ENCODE peak calls at places on chromosomes 2 and 18, in nine cellular contexts. D, Z, U, R, Y, A, L, T and H are unnamed samples.

GRCh38 chr18:22796069-22796468 is 137.1 kb upstream of the RBBP8 start:
- DNase-seq in D (no peak), Y (no peak), A (no peak), T (no peak), U (no peak), R (no peak), L (no peak), Z (peak; percentile 6), H (no peak)

GRCh38 chr2:25279091-25279651 is 62.6 kb downstream of the DNMT3A start:
- DNase-seq in D (peak; percentile 89), R (peak; percentile 83), A (peak; percentile 66), Y (peak; percentile 66), U (no peak), L (no peak), T (no peak), Z (no peak), H (peak; percentile 82)

GRCh38 chr2:104755026-104755856 is 98.7 kb upstream of the POU3F3 start:
- DNase-seq in D (no peak), A (no peak), R (peak; percentile 24), Y (no peak), L (no peak), Z (no peak), U (no peak), T (no peak), H (no peak)

GRCh38 chr18:48923746-48924580 is 26.8 kb downstream of the SMAD7 start:
- DNase-seq in L (no peak), T (peak; percentile 60), A (no peak), U (no peak), D (no peak), R (no peak), Z (peak; percentile 69), Y (no peak), H (no peak)

GRCh38 chr18:31493171-31493570 is 4.8 kb upstream of the DSG2 start:
- DNase-seq in D (no peak), R (no peak), T (no peak), Y (no peak), A (no peak), U (no peak), Z (no peak), L (no peak), H (no peak)

GRCh38 chr2:64592994-64593655 is 60.6 kb downstream of the SERTAD2 start:
- DNase-seq in T (no peak), U (no peak), A (peak; percentile 29), L (no peak), R (peak; percentile 77), Y (no peak), D (peak; percentile 82), Z (peak; percentile 21), H (peak; percentile 66)

GRCh38 chr2:49251766-49252165 is 97.5 kb upstream of the FSHR start:
- DNase-seq in R (no peak), L (no peak), U (no peak), Y (no peak), A (no peak), Z (peak; percentile 77), T (no peak), D (no peak), H (no peak)

GRCh38 chr2:73920577-73921545 is 5.8 kb upstream of the DGUOK start:
- DNase-seq in A (peak; percentile 25), T (peak; percentile 54), D (peak; percentile 89), L (peak; percentile 70), Y (peak; percentile 53), R (peak; percentile 21), U (peak; percentile 32), Z (peak; percentile 38), H (no peak)

GRCh38 chr18:702957-703659 is 9.3 kb downstream of the ENOSF1 start:
- DNase-seq in L (no peak), R (no peak), Y (no peak), Z (peak; percentile 91), U (no peak), T (no peak), D (no peak), A (peak; percentile 27), H (no peak)

GRCh38 chr2:105950521-105951389 is 206.0 kb downstream of the NCK2 start:
- DNase-seq in Y (no peak), A (no peak), U (no peak), R (no peak), T (no peak), D (no peak), L (no peak), Z (no peak), H (no peak)

GRCh38 chr2:62314291-62314690 is 118.4 kb downstream of the B3GNT2 start:
- DNase-seq in L (no peak), A (no peak), U (no peak), T (no peak), D (no peak), Y (no peak), R (no peak), Z (no peak), H (no peak)

GRCh38 chr2:50108245-50108644 is 923.7 kb downstream of the NRXN1 start:
- DNase-seq in T (no peak), Z (no peak), D (no peak), L (no peak), A (no peak), R (no peak), U (no peak), Y (no peak), H (no peak)

GRCh38 chr2:109103286-109103685 is 25.7 kb upstream of the SH3RF3 start:
- DNase-seq in U (no peak), Y (no peak), L (no peak), Z (no peak), D (no peak), T (no peak), R (no peak), A (no peak), H (no peak)

GRCh38 chr2:66432801-66433694 is 1.9 kb upstream of the MEIS1 start:
- DNase-seq in U (no peak), T (peak; percentile 58), D (peak; percentile 97), L (peak; percentile 95), Z (peak; percentile 98), R (peak; percentile 96), A (peak; percentile 94), Y (peak; percentile 70), H (peak; percentile 87)

GRCh38 chr2:1518891-1519530 is 105.7 kb downstream of the TPO start:
- DNase-seq in D (peak; percentile 45), Y (peak; percentile 60), U (no peak), L (no peak), R (no peak), Z (no peak), T (no peak), A (no peak), H (no peak)

GRCh38 chr2:192876698-192877097 is 682.0 kb upstream of the TMEFF2 start:
- DNase-seq in Y (no peak), L (no peak), R (no peak), D (no peak), T (no peak), U (no peak), Z (no peak), A (no peak), H (no peak)

GRCh38 chr2:240291337-240291751 is 144.1 kb upstream of the GPC1 start:
- DNase-seq in T (no peak), L (no peak), Y (no peak), A (no peak), U (no peak), R (no peak), D (no peak), Z (no peak), H (no peak)

GRCh38 chr2:74387346-74387745 is 7.2 kb upstream of the DCTN1 start:
- DNase-seq in A (no peak), R (no peak), Y (no peak), D (no peak), T (no peak), L (no peak), Z (peak; percentile 47), U (no peak), H (no peak)

GRCh38 chr2:205965707-205966106 is 120.3 kb downstream of the INO80D start:
- DNase-seq in R (no peak), L (no peak), U (no peak), Z (no peak), T (no peak), A (no peak), D (peak; percentile 41), Y (no peak), H (no peak)

DNA sequence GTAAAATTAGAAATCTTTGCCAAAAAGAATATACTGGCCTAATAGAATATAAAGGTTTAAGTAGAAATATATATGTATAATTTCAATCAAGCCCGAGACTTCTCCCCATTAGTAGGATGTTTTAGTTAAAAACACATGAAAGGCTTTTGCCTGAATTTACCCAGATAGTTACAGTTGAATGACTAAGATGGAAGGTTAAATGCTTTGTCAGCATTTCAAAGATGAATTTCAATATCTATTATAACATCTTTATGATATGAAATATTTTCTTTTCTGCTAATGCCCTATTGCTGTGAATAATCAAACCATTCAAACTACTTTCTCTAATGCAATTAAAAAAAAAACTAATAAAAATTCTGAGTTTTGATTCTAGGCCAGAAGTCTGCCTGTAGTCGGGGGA is 18.0 kb upstream of the ABCA12 start:
- DNase-seq in D (no peak), T (no peak), Z (no peak), A (no peak), U (no peak), L (no peak), Y (no peak), R (no peak), H (no peak)
- TF ChIP-seq POLR2A in D (no peak), T (no peak), Z (no peak), A (no peak), U (no peak), L (no peak), Y (no peak), R (no peak), H (no peak)

DNA sequence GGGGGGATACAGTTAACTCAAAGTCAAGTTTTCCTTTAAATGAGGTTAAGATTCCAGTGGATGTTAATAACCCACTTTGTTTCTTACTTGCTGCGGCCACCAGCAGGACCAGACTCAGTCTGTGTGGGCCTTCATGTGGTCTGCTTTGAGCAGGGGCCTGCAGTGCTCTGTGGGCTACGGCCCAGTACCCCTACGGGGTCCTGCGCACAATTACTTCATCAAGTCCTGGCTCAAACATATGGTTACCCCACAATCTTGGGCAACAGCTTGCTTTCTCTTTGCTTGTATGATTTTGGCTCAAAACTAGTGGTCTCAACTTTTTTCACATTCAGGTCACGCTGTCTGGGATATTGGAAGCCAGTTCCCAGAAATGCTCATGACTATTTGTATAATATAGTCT is 64.2 kb downstream of the PTPN2 start:
- DNase-seq in Y (no peak), A (no peak), R (no peak), L (no peak), D (no peak), T (no peak), U (no peak), Z (no peak), H (no peak)
- H3K27ac ChIP-seq in Y (no peak overlapping the region), A (no peak overlapping the region), R (no peak overlapping the region), L (no peak overlapping the region), D (no peak overlapping the region), T (no peak overlapping the region), U (no peak overlapping the region), Z (no peak overlapping the region), H (no peak overlapping the region)

DNA sequence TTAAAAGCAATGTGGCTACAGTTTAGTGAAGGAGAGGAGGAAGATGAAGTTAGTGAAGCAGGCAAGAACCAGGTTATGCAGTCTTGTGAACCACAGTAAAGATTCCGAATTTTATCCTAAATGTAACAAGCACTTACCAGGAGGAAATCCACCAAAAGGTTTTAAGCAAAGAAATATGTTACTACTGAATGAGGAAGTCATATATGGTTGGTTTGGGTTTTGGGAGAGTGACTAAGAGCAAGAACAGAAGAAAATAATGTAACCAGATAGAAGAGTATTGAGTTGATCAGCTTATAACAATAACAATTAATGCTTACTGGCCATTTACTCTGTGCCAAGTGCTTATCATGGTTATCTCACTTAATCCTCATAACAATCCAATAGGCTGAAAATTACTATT is 1.9 kb downstream of the USP37 start:
- DNase-seq in L (no peak), R (no peak), T (no peak), D (no peak), Y (no peak), A (no peak), U (no peak), Z (no peak), H (no peak)
- H3K4me3 ChIP-seq in L (no peak overlapping the region), R (no peak overlapping the region), T (no peak overlapping the region), D (no peak overlapping the region), Y (no peak overlapping the region), A (no peak overlapping the region), U (peak overlapping the region; percentile 85), Z (no peak overlapping the region), H (no peak overlapping the region)

GRCh38 chr2:217812170-217812569 is 190.6 kb downstream of the TNS1 start:
- DNase-seq in D (no peak), R (no peak), T (no peak), L (no peak), Y (no peak), U (no peak), Z (no peak), A (no peak), H (peak; percentile 80)
- TF ChIP-seq POLR2A in D (no peak), R (no peak), T (no peak), L (no peak), Y (no peak), U (no peak), Z (no peak), A (no peak), H (no peak)